ENCODE peak calls at places on chromosomes 5 and 9, in seven cellular contexts. One of them, this sample, is unnamed.

GRCh38 chr9:18520395-18520794 is 46.4 kb downstream of the ADAMTSL1 start:
- DNase-seq in foreskin fibroblast: no peak
- DNase-seq in astrocyte of the spinal cord: no peak
- DNase-seq in activated CD4-positive, alpha-beta T cell treated with anti-CD3 and anti-CD28 coated beads, Interleukin-2, amount 50 U/mL, for 1 hour: no peak
- DNase-seq in DMS53: no peak
- DNase-seq in left cardiac atrium: no peak
- DNase-seq in effector CD4-positive, alpha-beta T cell: no peak
- DNase-seq in this sample: no peak

GRCh38 chr5:126816649-126817048 is 39.7 kb downstream of the LMNB1 start:
- DNase-seq in foreskin fibroblast: no peak
- DNase-seq in astrocyte of the spinal cord: no peak
- DNase-seq in activated CD4-positive, alpha-beta T cell treated with anti-CD3 and anti-CD28 coated beads, Interleukin-2, amount 50 U/mL, for 1 hour: no peak
- DNase-seq in DMS53: no peak
- DNase-seq in left cardiac atrium: no peak
- DNase-seq in effector CD4-positive, alpha-beta T cell: no peak
- DNase-seq in this sample: no peak

GRCh38 chr9:129888085-129888808 is 53.0 kb downstream of the USP20 start:
- DNase-seq in foreskin fibroblast: no peak
- DNase-seq in astrocyte of the spinal cord: no peak
- DNase-seq in activated CD4-positive, alpha-beta T cell treated with anti-CD3 and anti-CD28 coated beads, Interleukin-2, amount 50 U/mL, for 1 hour: peak; percentile 87
- DNase-seq in DMS53: peak; percentile 89
- DNase-seq in left cardiac atrium: peak; percentile 49
- DNase-seq in effector CD4-positive, alpha-beta T cell: peak; percentile 87
- DNase-seq in this sample: no peak

GRCh38 chr5:159094745-159095144 is 5.0 kb downstream of the EBF1 start:
- DNase-seq in foreskin fibroblast: no peak
- DNase-seq in astrocyte of the spinal cord: peak; percentile 87
- DNase-seq in activated CD4-positive, alpha-beta T cell treated with anti-CD3 and anti-CD28 coated beads, Interleukin-2, amount 50 U/mL, for 1 hour: peak; percentile 32
- DNase-seq in DMS53: peak; percentile 40
- DNase-seq in left cardiac atrium: peak; percentile 91
- DNase-seq in effector CD4-positive, alpha-beta T cell: peak; percentile 21
- DNase-seq in this sample: peak; percentile 90

GRCh38 chr5:73321757-73322452 is 126.7 kb downstream of the FOXD1 start:
- DNase-seq in foreskin fibroblast: peak; percentile 94
- DNase-seq in astrocyte of the spinal cord: peak; percentile 98
- DNase-seq in activated CD4-positive, alpha-beta T cell treated with anti-CD3 and anti-CD28 coated beads, Interleukin-2, amount 50 U/mL, for 1 hour: no peak
- DNase-seq in DMS53: peak; percentile 21
- DNase-seq in left cardiac atrium: no peak
- DNase-seq in effector CD4-positive, alpha-beta T cell: no peak
- DNase-seq in this sample: peak; percentile 95

GRCh38 chr5:119336846-119337564 is 18.8 kb upstream of the TNFAIP8 start:
- DNase-seq in foreskin fibroblast: no peak
- DNase-seq in astrocyte of the spinal cord: no peak
- DNase-seq in activated CD4-positive, alpha-beta T cell treated with anti-CD3 and anti-CD28 coated beads, Interleukin-2, amount 50 U/mL, for 1 hour: no peak
- DNase-seq in DMS53: no peak
- DNase-seq in left cardiac atrium: no peak
- DNase-seq in effector CD4-positive, alpha-beta T cell: no peak
- DNase-seq in this sample: no peak

GRCh38 chr5:123364443-123364842 is 58.8 kb downstream of the CEP120 start:
- DNase-seq in foreskin fibroblast: no peak
- DNase-seq in astrocyte of the spinal cord: no peak
- DNase-seq in activated CD4-positive, alpha-beta T cell treated with anti-CD3 and anti-CD28 coated beads, Interleukin-2, amount 50 U/mL, for 1 hour: no peak
- DNase-seq in DMS53: no peak
- DNase-seq in left cardiac atrium: no peak
- DNase-seq in effector CD4-positive, alpha-beta T cell: no peak
- DNase-seq in this sample: no peak

GRCh38 chr9:72454871-72455471 is 66.4 kb upstream of the TMC1 start:
- DNase-seq in foreskin fibroblast: no peak
- DNase-seq in astrocyte of the spinal cord: no peak
- DNase-seq in activated CD4-positive, alpha-beta T cell treated with anti-CD3 and anti-CD28 coated beads, Interleukin-2, amount 50 U/mL, for 1 hour: no peak
- DNase-seq in DMS53: no peak
- DNase-seq in left cardiac atrium: no peak
- DNase-seq in effector CD4-positive, alpha-beta T cell: no peak
- DNase-seq in this sample: no peak

GRCh38 chr9:126915281-126915816 is 767 bp downstream of the RALGPS1 start:
- DNase-seq in foreskin fibroblast: no peak
- DNase-seq in astrocyte of the spinal cord: no peak
- DNase-seq in activated CD4-positive, alpha-beta T cell treated with anti-CD3 and anti-CD28 coated beads, Interleukin-2, amount 50 U/mL, for 1 hour: peak; percentile 51
- DNase-seq in DMS53: peak; percentile 94
- DNase-seq in left cardiac atrium: peak; percentile 50
- DNase-seq in effector CD4-positive, alpha-beta T cell: peak; percentile 46
- DNase-seq in this sample: no peak

GRCh38 chr9:86186696-86187095 is 72.8 kb downstream of the C9orf153 start:
- DNase-seq in foreskin fibroblast: no peak
- DNase-seq in astrocyte of the spinal cord: no peak
- DNase-seq in activated CD4-positive, alpha-beta T cell treated with anti-CD3 and anti-CD28 coated beads, Interleukin-2, amount 50 U/mL, for 1 hour: no peak
- DNase-seq in DMS53: no peak
- DNase-seq in left cardiac atrium: no peak
- DNase-seq in effector CD4-positive, alpha-beta T cell: no peak
- DNase-seq in this sample: no peak

GRCh38 chr9:78626971-78627370 is 330.0 kb downstream of the PSAT1 start:
- DNase-seq in foreskin fibroblast: no peak
- DNase-seq in astrocyte of the spinal cord: no peak
- DNase-seq in activated CD4-positive, alpha-beta T cell treated with anti-CD3 and anti-CD28 coated beads, Interleukin-2, amount 50 U/mL, for 1 hour: no peak
- DNase-seq in DMS53: no peak
- DNase-seq in left cardiac atrium: no peak
- DNase-seq in effector CD4-positive, alpha-beta T cell: no peak
- DNase-seq in this sample: no peak

GRCh38 chr5:171858303-171858702 is 72.7 kb downstream of the SMIM23 start:
- DNase-seq in foreskin fibroblast: no peak
- DNase-seq in astrocyte of the spinal cord: no peak
- DNase-seq in activated CD4-positive, alpha-beta T cell treated with anti-CD3 and anti-CD28 coated beads, Interleukin-2, amount 50 U/mL, for 1 hour: no peak
- DNase-seq in DMS53: peak; percentile 56
- DNase-seq in left cardiac atrium: no peak
- DNase-seq in effector CD4-positive, alpha-beta T cell: no peak
- DNase-seq in this sample: no peak

GRCh38 chr9:129550199-129550839 is 70.6 kb downstream of the C9orf50 start:
- DNase-seq in foreskin fibroblast: peak; percentile 70
- DNase-seq in astrocyte of the spinal cord: peak; percentile 89
- DNase-seq in activated CD4-positive, alpha-beta T cell treated with anti-CD3 and anti-CD28 coated beads, Interleukin-2, amount 50 U/mL, for 1 hour: peak; percentile 6
- DNase-seq in DMS53: peak; percentile 74
- DNase-seq in left cardiac atrium: peak; percentile 89
- DNase-seq in effector CD4-positive, alpha-beta T cell: no peak
- DNase-seq in this sample: peak; percentile 42

GRCh38 chr9:114184866-114185265 is 29.5 kb downstream of the COL27A1 start:
- DNase-seq in foreskin fibroblast: no peak
- DNase-seq in astrocyte of the spinal cord: no peak
- DNase-seq in activated CD4-positive, alpha-beta T cell treated with anti-CD3 and anti-CD28 coated beads, Interleukin-2, amount 50 U/mL, for 1 hour: no peak
- DNase-seq in DMS53: no peak
- DNase-seq in left cardiac atrium: no peak
- DNase-seq in effector CD4-positive, alpha-beta T cell: no peak
- DNase-seq in this sample: no peak

GRCh38 chr9:6215562-6215961 is at the start of gene IL33:
- DNase-seq in foreskin fibroblast: no peak
- DNase-seq in astrocyte of the spinal cord: no peak
- DNase-seq in activated CD4-positive, alpha-beta T cell treated with anti-CD3 and anti-CD28 coated beads, Interleukin-2, amount 50 U/mL, for 1 hour: no peak
- DNase-seq in DMS53: no peak
- DNase-seq in left cardiac atrium: no peak
- DNase-seq in effector CD4-positive, alpha-beta T cell: no peak
- DNase-seq in this sample: no peak

GRCh38 chr5:16456103-16456832 is 9.3 kb downstream of the ZNF622 start:
- DNase-seq in foreskin fibroblast: peak; percentile 52
- DNase-seq in astrocyte of the spinal cord: peak; percentile 83
- DNase-seq in activated CD4-positive, alpha-beta T cell treated with anti-CD3 and anti-CD28 coated beads, Interleukin-2, amount 50 U/mL, for 1 hour: no peak
- DNase-seq in DMS53: peak; percentile 86
- DNase-seq in left cardiac atrium: peak; percentile 39
- DNase-seq in effector CD4-positive, alpha-beta T cell: peak; percentile 12
- DNase-seq in this sample: peak; percentile 82

GRCh38 chr9:124780060-124780756 is 3.3 kb downstream of the OLFML2A start:
- DNase-seq in foreskin fibroblast: no peak
- DNase-seq in astrocyte of the spinal cord: no peak
- DNase-seq in activated CD4-positive, alpha-beta T cell treated with anti-CD3 and anti-CD28 coated beads, Interleukin-2, amount 50 U/mL, for 1 hour: no peak
- DNase-seq in DMS53: no peak
- DNase-seq in left cardiac atrium: no peak
- DNase-seq in effector CD4-positive, alpha-beta T cell: no peak
- DNase-seq in this sample: no peak

GRCh38 chr5:151183451-151184245 is 26.1 kb upstream of the ANXA6 start:
- DNase-seq in foreskin fibroblast: peak; percentile 11
- DNase-seq in astrocyte of the spinal cord: no peak
- DNase-seq in activated CD4-positive, alpha-beta T cell treated with anti-CD3 and anti-CD28 coated beads, Interleukin-2, amount 50 U/mL, for 1 hour: no peak
- DNase-seq in DMS53: peak; percentile 65
- DNase-seq in left cardiac atrium: no peak
- DNase-seq in effector CD4-positive, alpha-beta T cell: no peak
- DNase-seq in this sample: no peak

GRCh38 chr5:172418847-172419810 is 35.2 kb downstream of the SH3PXD2B start:
- DNase-seq in foreskin fibroblast: no peak
- DNase-seq in astrocyte of the spinal cord: no peak
- DNase-seq in activated CD4-positive, alpha-beta T cell treated with anti-CD3 and anti-CD28 coated beads, Interleukin-2, amount 50 U/mL, for 1 hour: no peak
- DNase-seq in DMS53: no peak
- DNase-seq in left cardiac atrium: no peak
- DNase-seq in effector CD4-positive, alpha-beta T cell: no peak
- DNase-seq in this sample: no peak

GRCh38 chr5:4781312-4781711 is 358.8 kb upstream of the ADAMTS16 start:
- DNase-seq in foreskin fibroblast: no peak
- DNase-seq in astrocyte of the spinal cord: no peak
- DNase-seq in activated CD4-positive, alpha-beta T cell treated with anti-CD3 and anti-CD28 coated beads, Interleukin-2, amount 50 U/mL, for 1 hour: no peak
- DNase-seq in DMS53: no peak
- DNase-seq in left cardiac atrium: no peak
- DNase-seq in effector CD4-positive, alpha-beta T cell: no peak
- DNase-seq in this sample: no peak

GRCh38 chr5:170612256-170612656 is 108.4 kb downstream of the KCNIP1 start:
- DNase-seq in foreskin fibroblast: no peak
- DNase-seq in astrocyte of the spinal cord: no peak
- DNase-seq in activated CD4-positive, alpha-beta T cell treated with anti-CD3 and anti-CD28 coated beads, Interleukin-2, amount 50 U/mL, for 1 hour: no peak
- DNase-seq in DMS53: no peak
- DNase-seq in left cardiac atrium: no peak
- DNase-seq in effector CD4-positive, alpha-beta T cell: no peak
- DNase-seq in this sample: no peak